ENCODE peak calls at places on chromosomes 12 and 14, in six cellular contexts. One of them, this sample, is unnamed.

GRCh38 chr12:49044660-49045059 is 15.9 kb downstream of the KMT2D start:
- DNase-seq in islet precursor cell: no peak
- DNase-seq in mucosa of gallbladder: no peak
- DNase-seq in T-helper 9 cell: no peak
- DNase-seq in osteoblast: peak
- DNase-seq in esophagus squamous epithelium: no peak
- DNase-seq in this sample: no peak

GRCh38 chr12:104591272-104591940 is 134.7 kb downstream of the CHST11 start:
- DNase-seq in islet precursor cell: no peak
- DNase-seq in mucosa of gallbladder: no peak
- DNase-seq in T-helper 9 cell: no peak
- DNase-seq in osteoblast: no peak
- DNase-seq in esophagus squamous epithelium: no peak
- DNase-seq in this sample: no peak

GRCh38 chr14:59055439-59056045 is 132.9 kb upstream of the DAAM1 start:
- DNase-seq in islet precursor cell: no peak
- DNase-seq in mucosa of gallbladder: peak
- DNase-seq in T-helper 9 cell: no peak
- DNase-seq in osteoblast: peak
- DNase-seq in esophagus squamous epithelium: no peak
- DNase-seq in this sample: no peak

GRCh38 chr12:53044896-53045571 is 4.8 kb upstream of the TNS2 start:
- DNase-seq in islet precursor cell: peak
- DNase-seq in mucosa of gallbladder: no peak
- DNase-seq in T-helper 9 cell: no peak
- DNase-seq in osteoblast: peak
- DNase-seq in esophagus squamous epithelium: no peak
- DNase-seq in this sample: peak

GRCh38 chr14:99604766-99605298 is 825 bp upstream of the CCDC85C start:
- DNase-seq in islet precursor cell: peak
- DNase-seq in mucosa of gallbladder: no peak
- DNase-seq in T-helper 9 cell: no peak
- DNase-seq in osteoblast: peak
- DNase-seq in esophagus squamous epithelium: no peak
- DNase-seq in this sample: no peak

GRCh38 chr14:100772607-100773165 is 46.0 kb downstream of the DLK1 start:
- DNase-seq in islet precursor cell: peak
- DNase-seq in mucosa of gallbladder: no peak
- DNase-seq in T-helper 9 cell: no peak
- DNase-seq in osteoblast: no peak
- DNase-seq in esophagus squamous epithelium: no peak
- DNase-seq in this sample: no peak

GRCh38 chr14:93941293-93941910 is 14.3 kb downstream of the FAM181A start:
- DNase-seq in islet precursor cell: no peak
- DNase-seq in mucosa of gallbladder: no peak
- DNase-seq in T-helper 9 cell: no peak
- DNase-seq in osteoblast: peak
- DNase-seq in esophagus squamous epithelium: no peak
- DNase-seq in this sample: no peak

GRCh38 chr14:49044981-49045380 is 541.2 kb downstream of the RPS29 start:
- DNase-seq in islet precursor cell: no peak
- DNase-seq in mucosa of gallbladder: no peak
- DNase-seq in T-helper 9 cell: no peak
- DNase-seq in osteoblast: no peak
- DNase-seq in esophagus squamous epithelium: no peak
- DNase-seq in this sample: no peak

GRCh38 chr14:72554994-72555608 is 338.8 kb downstream of the DPF3 start:
- DNase-seq in islet precursor cell: no peak
- DNase-seq in mucosa of gallbladder: no peak
- DNase-seq in T-helper 9 cell: no peak
- DNase-seq in osteoblast: no peak
- DNase-seq in esophagus squamous epithelium: no peak
- DNase-seq in this sample: no peak